ENCODE peak calls at places on chromosomes 7 and 10, in seven cellular contexts. L is posterior cingulate gyrus; X is nucleus accumbens; G is activated CD4-positive, CD25-positive, alpha-beta regulatory T cell; U is left ventricle myocardium inferior; W is kidney epithelial cell; V is NCI-H1417. A is an unnamed sample.

GRCh38 chr7:97179454-97180104 is 62.1 kb downstream of the SDHAF3 start:
- DNase-seq in L (no peak), X (peak), G (peak), U (no peak), W (peak), V (peak), A (peak)

GRCh38 chr10:132702601-132703304 is 83.2 kb downstream of the NKX6-2 start:
- DNase-seq in L (peak), X (no peak), G (no peak), U (peak), W (no peak), V (no peak), A (no peak)

GRCh38 chr7:27164381-27165088 is 802 bp downstream of the HOXA9 start:
- DNase-seq in L (peak), X (no peak), G (no peak), U (peak), W (no peak), V (no peak), A (no peak)

GRCh38 chr7:133602291-133602690 is 349.4 kb downstream of the EXOC4 start:
- DNase-seq in L (no peak), X (no peak), G (no peak), U (no peak), W (no peak), V (peak), A (no peak)

GRCh38 chr10:103967433-103968142 is 648 bp downstream of the SLK start:
- DNase-seq in L (no peak), X (no peak), G (no peak), U (no peak), W (no peak), V (no peak), A (no peak)

GRCh38 chr7:39051707-39052106 is 74.0 kb downstream of the POU6F2 start:
- DNase-seq in L (no peak), X (no peak), G (no peak), U (no peak), W (no peak), V (no peak), A (no peak)

GRCh38 chr7:41503438-41503837 is 199.5 kb downstream of the INHBA start:
- DNase-seq in L (no peak), X (no peak), G (no peak), U (no peak), W (no peak), V (no peak), A (no peak)

GRCh38 chr7:40647719-40648118 is 512.9 kb downstream of the SUGCT start:
- DNase-seq in L (no peak), X (no peak), G (no peak), U (no peak), W (no peak), V (no peak), A (no peak)

GRCh38 chr7:27183682-27184341 is 1.2 kb downstream of the HOXA11 start:
- DNase-seq in L (peak), X (no peak), G (no peak), U (no peak), W (no peak), V (peak), A (no peak)

GRCh38 chr7:48148311-48148710 is 22.9 kb upstream of the ABCA13 start:
- DNase-seq in L (no peak), X (no peak), G (no peak), U (no peak), W (no peak), V (no peak), A (no peak)

GRCh38 chr7:76358478-76359110 is at the start of gene YWHAG:
- DNase-seq in L (peak), X (peak), G (peak), U (peak), W (no peak), V (peak), A (no peak)